ENCODE peak calls at places on chromosomes 12 and 14, in four cellular contexts. Y, N, U and I are unnamed samples.

GRCh38 chr14:63361790-63362189 is 43.1 kb upstream of the GPHB5 start:
- DNase-seq in N (no peak), U (peak; percentile 45), Y (no peak), I (no peak)

GRCh38 chr14:94599656-94600004 is 12.6 kb upstream of the SERPINA3 start:
- DNase-seq in N (no peak), U (no peak), Y (no peak), I (no peak)

GRCh38 chr14:102538598-102539543 is 29.3 kb upstream of the ANKRD9 start:
- DNase-seq in N (no peak), Y (no peak), U (no peak), I (no peak)

GRCh38 chr12:52246720-52247621 is 13.9 kb downstream of the KRT7 start:
- DNase-seq in Y (no peak), N (no peak), U (no peak), I (no peak)

GRCh38 chr14:92500491-92500941 is 13.1 kb upstream of the RIN3 start:
- DNase-seq in N (no peak), Y (no peak), U (peak; percentile 7), I (no peak)

GRCh38 chr14:91977909-91978308 is 30.4 kb upstream of the FBLN5 start:
- DNase-seq in U (no peak), N (no peak), Y (no peak), I (no peak)

GRCh38 chr14:55136868-55137785 is 8.1 kb downstream of the LGALS3 start:
- DNase-seq in N (no peak), U (no peak), Y (no peak), I (no peak)

GRCh38 chr12:124480469-124481256 is 86.7 kb downstream of the NCOR2 start:
- DNase-seq in Y (no peak), U (peak; percentile 30), N (no peak), I (peak; percentile 71)

GRCh38 chr12:26297386-26298070 is 102.2 kb downstream of the SSPN start:
- DNase-seq in U (no peak), N (no peak), Y (no peak), I (no peak)

GRCh38 chr12:6463211-6463610 is 7.3 kb downstream of the VAMP1 start:
- DNase-seq in U (no peak), N (no peak), Y (no peak), I (no peak)

GRCh38 chr12:120054293-120054692 is 62.3 kb downstream of the RAB35 start:
- DNase-seq in N (no peak), U (no peak), Y (no peak), I (no peak)

GRCh38 chr12:116053479-116054195 is 223.9 kb downstream of the MED13L start:
- DNase-seq in U (no peak), N (no peak), Y (no peak), I (no peak)

GRCh38 chr12:1217191-1217949 is 226.3 kb downstream of the ERC1 start:
- DNase-seq in Y (no peak), U (peak; percentile 32), N (no peak), I (no peak)

GRCh38 chr12:97943359-97943758 is 480.8 kb downstream of the RMST start:
- DNase-seq in Y (no peak), U (no peak), N (no peak), I (no peak)

GRCh38 chr14:80567905-80568512 is 356.7 kb upstream of the DIO2 start:
- DNase-seq in U (no peak), N (no peak), Y (no peak), I (no peak)

GRCh38 chr14:99820702-99821331 is 27.6 kb downstream of the EML1 start:
- DNase-seq in N (no peak), Y (no peak), U (no peak), I (no peak)

GRCh38 chr12:16605666-16606116 is 271 bp downstream of the LMO3 start:
- DNase-seq in N (no peak), U (peak; percentile 29), Y (no peak), I (no peak)

GRCh38 chr12:32644455-32644854 is 34.6 kb upstream of the DNM1L start:
- DNase-seq in Y (no peak), N (no peak), U (no peak), I (no peak)

GRCh38 chr14:35819591-35820540 is 6.3 kb upstream of the BRMS1L start:
- DNase-seq in N (no peak), Y (no peak), U (no peak), I (no peak)

GRCh38 chr12:109714141-109714912 is 702 bp downstream of the FAM222A start:
- DNase-seq in N (peak; percentile 20), Y (peak; percentile 50), U (peak; percentile 59), I (peak; percentile 84)

GRCh38 chr14:32403688-32404087 is 74.6 kb downstream of the AKAP6 start:
- DNase-seq in N (no peak), U (no peak), Y (no peak), I (no peak)

GRCh38 chr12:115618105-115618504 is 659.4 kb downstream of the MED13L start:
- DNase-seq in U (no peak), Y (no peak), N (no peak), I (no peak)

GRCh38 chr12:121822393-121823100 is 18.7 kb downstream of the SETD1B start:
- DNase-seq in Y (no peak), N (no peak), U (no peak), I (no peak)

GRCh38 chr14:73238941-73239340 is 1.6 kb downstream of the PAPLN start:
- DNase-seq in Y (no peak), N (no peak), U (no peak), I (no peak)

GRCh38 chr14:59161571-59162175 is 26.8 kb upstream of the DAAM1 start:
- DNase-seq in U (no peak), N (no peak), Y (no peak), I (no peak)

GRCh38 chr12:56315626-56316473 is at the start of gene CNPY2:
- DNase-seq in Y (peak; percentile 80), U (peak; percentile 99), N (peak; percentile 81), I (peak; percentile 99)

GRCh38 chr14:90281766-90282165 is 25.4 kb downstream of the PSMC1 start:
- DNase-seq in U (no peak), N (no peak), Y (no peak), I (no peak)

GRCh38 chr12:51333536-51333935 is 9.6 kb upstream of the BIN2 start:
- DNase-seq in N (no peak), U (no peak), Y (no peak), I (no peak)

GRCh38 chr12:67667276-67668073 is 18.9 kb downstream of the DYRK2 start:
- DNase-seq in U (no peak), Y (no peak), N (no peak), I (no peak)

GRCh38 chr14:34628681-34629135 is 1.2 kb downstream of the SNX6 start:
- DNase-seq in N (no peak), Y (no peak), U (no peak), I (peak; percentile 59)

GRCh38 chr12:24095245-24095644 is 145.8 kb upstream of the SOX5 start:
- DNase-seq in N (no peak), U (no peak), Y (no peak), I (no peak)

GRCh38 chr14:103385994-103386491 is 828 bp downstream of the MARK3 start:
- DNase-seq in Y (no peak), N (no peak), U (no peak), I (peak; percentile 73)

GRCh38 chr12:56078931-56079728 is 835 bp upstream of the ERBB3 start:
- DNase-seq in U (peak; percentile 65), N (peak; percentile 22), Y (peak; percentile 29), I (peak; percentile 80)

GRCh38 chr14:68384335-68384734 is 408.5 kb downstream of the ZFP36L1 start:
- DNase-seq in U (no peak), N (no peak), Y (no peak), I (no peak)

GRCh38 chr12:26125451-26126339 is 858 bp upstream of the BHLHE41 start:
- DNase-seq in U (no peak), Y (no peak), N (no peak), I (peak; percentile 72)

GRCh38 chr12:53750812-53751335 is 905 bp downstream of the CISTR start:
- DNase-seq in Y (no peak), U (no peak), N (no peak), I (peak; percentile 66)

GRCh38 chr14:29558516-29558915 is 369.1 kb downstream of the PRKD1 start:
- DNase-seq in Y (no peak), U (no peak), N (no peak), I (no peak)

GRCh38 chr12:51591020-51591901 is at the start of gene SCN8A:
- DNase-seq in Y (peak; percentile 41), U (peak; percentile 77), N (peak; percentile 5), I (peak; percentile 73)

GRCh38 chr14:68476212-68476964 is 316.5 kb downstream of the ZFP36L1 start:
- DNase-seq in U (no peak), Y (no peak), N (no peak), I (no peak)